ENCODE peak calls at places on chromosomes 2 and 18, in four cellular contexts. W is hepatocyte, T is OCI-LY7, M is PC-3. Q is an unnamed sample.
A peak's percentile ranks its signal among the peaks of the same experiment; 100 is the strongest.

GRCh38 chr2:5111581-5111980 is 580.6 kb upstream of the SOX11 start:
- DNase-seq in W (peak; percentile 10), T (no peak), M (peak; percentile 60), Q (no peak)

GRCh38 chr18:49491534-49491856 is 4.5 kb upstream of the C18orf32 start:
- DNase-seq in W (no peak), T (no peak), M (no peak), Q (no peak)

GRCh38 chr18:48542513-48543181 is 3.8 kb downstream of the CTIF start:
- DNase-seq in W (peak; percentile 70), T (no peak), M (peak; percentile 43), Q (peak; percentile 50)

GRCh38 chr2:88212251-88212790 is 42.2 kb downstream of the THNSL2 start:
- DNase-seq in W (no peak), T (peak; percentile 11), M (peak; percentile 33), Q (peak; percentile 86)

GRCh38 chr18:76981388-76981968 is 151.1 kb downstream of the MBP start:
- DNase-seq in W (no peak), T (peak; percentile 50), M (no peak), Q (no peak)

GRCh38 chr2:212794471-212794870 is 255.9 kb upstream of the ERBB4 start:
- DNase-seq in W (no peak), T (no peak), M (no peak), Q (no peak)

GRCh38 chr2:27954261-27954673 is 63.7 kb downstream of the BABAM2 start:
- DNase-seq in W (peak; percentile 22), T (no peak), M (peak; percentile 60), Q (no peak)

GRCh38 chr18:50268022-50268747 is 1.9 kb upstream of the CFAP53 start:
- DNase-seq in W (peak; percentile 83), T (peak; percentile 75), M (no peak), Q (peak; percentile 97)

GRCh38 chr18:59878644-59879043 is 21.2 kb upstream of the PMAIP1 start:
- DNase-seq in W (no peak), T (no peak), M (no peak), Q (no peak)

GRCh38 chr2:6254446-6254845 is 562.3 kb downstream of the SOX11 start:
- DNase-seq in W (no peak), T (peak; percentile 31), M (no peak), Q (no peak)

GRCh38 chr18:24818451-24818850 is 358.0 kb downstream of the HRH4 start:
- DNase-seq in W (no peak), T (no peak), M (no peak), Q (peak; percentile 29)

GRCh38 chr2:231922945-231923344 is 3.3 kb downstream of the NPPC start:
- DNase-seq in W (no peak), T (no peak), M (no peak), Q (no peak)

GRCh38 chr18:75923169-75923568 is 495.7 kb upstream of the SMIM21 start:
- DNase-seq in W (peak; percentile 17), T (no peak), M (peak; percentile 31), Q (no peak)

GRCh38 chr2:169828141-169828811 is 1.0 kb downstream of the UBR3 start:
- DNase-seq in W (peak; percentile 49), T (peak; percentile 56), M (peak; percentile 63), Q (peak; percentile 27)

GRCh38 chr2:179031731-179032408 is 18.1 kb downstream of the CCDC141 start:
- DNase-seq in W (peak; percentile 15), T (peak; percentile 75), M (peak; percentile 20), Q (peak; percentile 17)

GRCh38 chr2:135586148-135586547 is 54.9 kb downstream of the R3HDM1 start:
- DNase-seq in W (no peak), T (peak; percentile 40), M (no peak), Q (peak; percentile 35)

GRCh38 chr2:210586381-210586780 is 30.0 kb downstream of the CPS1 start:
- DNase-seq in W (no peak), T (no peak), M (no peak), Q (no peak)

GRCh38 chr2:232891621-232892071 is 21.6 kb downstream of the SNORC start:
- DNase-seq in W (no peak), T (no peak), M (peak; percentile 31), Q (no peak)

GRCh38 chr18:26052497-26052896 is 37.9 kb downstream of the SS18 start:
- DNase-seq in W (no peak), T (no peak), M (no peak), Q (no peak)
- TF ChIP-seq EZH2phosphoT487 in W (no peak), T (no peak), M (no peak), Q (no peak)

GRCh38 chr2:208373460-208374089 is 33.0 kb upstream of the PTH2R start:
- DNase-seq in W (peak; percentile 65), T (peak; percentile 54), M (peak; percentile 73), Q (peak; percentile 82)
- TF ChIP-seq EZH2phosphoT487 in W (no peak), T (no peak), M (no peak), Q (no peak)

DNA sequence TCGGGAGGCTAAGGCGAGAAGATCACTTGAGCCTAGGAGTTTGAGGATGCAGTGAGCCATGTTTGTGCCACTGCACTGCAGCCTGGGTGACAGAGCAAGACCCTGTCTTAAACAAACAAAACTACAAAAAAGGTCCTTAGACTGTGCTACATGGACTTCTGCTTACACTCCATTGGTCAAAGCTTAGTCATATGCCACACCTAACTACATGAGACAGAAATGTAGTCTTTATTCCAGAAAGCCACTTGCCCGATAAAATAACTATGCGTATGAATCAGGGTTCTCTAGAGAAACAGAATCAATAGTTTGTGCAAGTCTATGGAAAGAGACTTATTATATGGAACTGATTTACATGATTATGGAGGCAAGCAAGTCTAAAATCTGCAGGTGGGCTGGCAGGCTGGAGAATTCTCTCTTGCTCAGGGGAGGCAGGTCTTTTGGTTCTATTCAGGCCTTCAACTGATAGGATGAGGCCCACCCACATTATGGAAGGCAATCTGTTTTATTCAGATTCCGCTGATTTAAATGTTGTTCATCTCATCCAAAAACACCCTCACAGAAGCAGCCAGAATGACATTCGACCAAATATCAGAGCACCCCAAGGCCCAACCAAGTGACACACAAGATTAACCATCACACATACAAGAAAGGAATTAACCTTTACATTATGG is 114.4 kb upstream of the SIX2 start:
- DNase-seq in W (no peak), T (no peak), M (peak; percentile 80), Q (no peak)
- TF ChIP-seq EZH2phosphoT487 in W (no peak), T (no peak), M (no peak), Q (no peak)

DNA sequence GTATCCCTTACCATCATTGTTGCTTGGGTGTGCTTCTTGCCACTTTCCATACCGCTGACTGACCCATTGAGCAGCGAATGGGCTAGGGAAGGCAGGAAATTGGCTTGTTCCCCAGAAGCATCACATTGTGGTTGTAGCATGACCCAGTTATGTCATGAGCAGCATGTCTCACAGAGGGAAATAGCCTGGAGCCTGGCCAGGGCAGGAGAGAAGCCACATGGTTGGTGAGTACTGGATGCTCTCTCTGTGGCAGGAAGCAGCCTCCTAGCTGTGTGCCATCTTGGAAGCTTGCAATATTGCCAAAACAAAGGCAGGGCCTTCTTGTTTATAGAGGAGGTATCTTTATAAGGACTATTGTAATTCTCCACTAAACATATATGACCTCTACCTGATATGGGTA is 482.6 kb downstream of the PIK3C3 start:
- DNase-seq in W (no peak), T (no peak), M (no peak), Q (no peak)
- TF ChIP-seq EZH2phosphoT487 in W (no peak), T (no peak), M (no peak), Q (no peak)

Q was measured in GM23338.